ENCODE peak calls at places on chromosomes 13 and 19, in nine cellular contexts. N, E, O, H, J, M, B, Q and L are unnamed samples.

GRCh38 chr19:46529622-46530451 is 34.2 kb upstream of the PNMA8B start:
- DNase-seq in E (peak; percentile 81), Q (no peak), M (peak; percentile 32), N (peak; percentile 68), H (peak; percentile 59), B (peak; percentile 72), J (peak; percentile 54), O (peak; percentile 78), L (peak; percentile 84)

GRCh38 chr13:95516492-95516891 is 36.0 kb upstream of the CLDN10 start:
- DNase-seq in J (no peak), O (no peak), N (no peak), M (no peak), H (no peak), E (no peak), Q (no peak), B (no peak), L (no peak)

GRCh38 chr13:25630327-25630726 is 258.6 kb downstream of the ATP8A2 start:
- DNase-seq in B (no peak), N (no peak), E (no peak), M (no peak), H (no peak), O (no peak), J (no peak), Q (no peak), L (no peak)

GRCh38 chr19:18723871-18724377 is 40.4 kb downstream of the CRTC1 start:
- DNase-seq in J (no peak), N (no peak), H (no peak), E (no peak), O (no peak), B (no peak), M (peak; percentile 45), Q (no peak), L (no peak)

GRCh38 chr13:31056650-31057275 is 104.9 kb downstream of the HSPH1 start:
- DNase-seq in H (no peak), O (no peak), Q (no peak), M (no peak), E (no peak), N (no peak), B (no peak), J (no peak), L (no peak)

GRCh38 chr13:61414686-61415664 is 674 bp downstream of the PCDH20 start:
- DNase-seq in N (no peak), M (peak; percentile 29), Q (peak; percentile 29), E (no peak), J (peak; percentile 71), O (no peak), H (peak; percentile 87), B (peak; percentile 85), L (peak; percentile 76)

GRCh38 chr19:29579308-29579910 is 26.7 kb upstream of the POP4 start:
- DNase-seq in O (no peak), Q (no peak), H (no peak), B (no peak), E (no peak), J (no peak), M (no peak), N (no peak), L (peak; percentile 9)

GRCh38 chr13:46202188-46202795 is 9.4 kb upstream of the LRRC63 start:
- DNase-seq in E (no peak), N (no peak), O (no peak), M (no peak), J (no peak), B (no peak), H (no peak), Q (no peak), L (no peak)

GRCh38 chr13:33191425-33192221 is 93.9 kb downstream of the STARD13 start:
- DNase-seq in M (no peak), J (no peak), Q (no peak), E (no peak), B (peak; percentile 70), H (peak; percentile 84), N (no peak), O (no peak), L (no peak)

GRCh38 chr19:17234911-17235617 is 9.0 kb downstream of the OCEL1 start:
- DNase-seq in O (no peak), Q (peak; percentile 35), B (peak; percentile 55), N (peak; percentile 40), E (peak; percentile 79), M (peak; percentile 30), H (no peak), J (no peak), L (no peak)

GRCh38 chr13:111372651-111373425 is 52.4 kb downstream of the TEX29 start:
- DNase-seq in B (no peak), N (no peak), Q (no peak), M (no peak), E (no peak), O (no peak), J (no peak), H (no peak), L (no peak)

GRCh38 chr19:35766571-35767104 is 8.7 kb downstream of the PROSER3 start:
- DNase-seq in E (no peak), O (no peak), H (no peak), N (no peak), J (no peak), Q (no peak), M (no peak), B (no peak), L (no peak)

GRCh38 chr19:398719-399118 is 10.2 kb downstream of the C2CD4C start:
- DNase-seq in N (no peak), M (no peak), Q (no peak), H (no peak), O (no peak), J (no peak), B (no peak), E (no peak), L (no peak)

GRCh38 chr19:29819986-29820385 is 8.2 kb downstream of the CCNE1 start:
- DNase-seq in Q (no peak), J (no peak), M (no peak), B (no peak), O (no peak), H (no peak), N (no peak), E (no peak), L (no peak)

GRCh38 chr13:25170554-25171107 is 1.5 kb downstream of the AMER2 start:
- DNase-seq in N (no peak), Q (peak; percentile 49), O (no peak), J (no peak), M (no peak), E (peak; percentile 52), B (no peak), H (no peak), L (peak; percentile 56)

GRCh38 chr13:87821512-87821911 is 150.3 kb downstream of the SLITRK5 start:
- DNase-seq in E (no peak), N (no peak), J (no peak), B (no peak), M (no peak), H (peak; percentile 6), O (no peak), Q (no peak), L (no peak)

GRCh38 chr13:25018729-25019115 is 77.2 kb upstream of the PABPC3 start:
- DNase-seq in O (no peak), J (no peak), B (no peak), N (no peak), E (no peak), H (no peak), Q (no peak), M (no peak), L (no peak)

GRCh38 chr19:49133621-49134454 is 14.5 kb downstream of the PPFIA3 start:
- DNase-seq in Q (no peak), O (peak; percentile 87), J (no peak), N (no peak), H (peak; percentile 57), M (no peak), B (no peak), E (peak; percentile 70), L (no peak)

GRCh38 chr13:100356889-100357288 is 231.7 kb downstream of the GGACT start:
- DNase-seq in B (no peak), N (no peak), J (no peak), E (no peak), O (peak; percentile 5), H (no peak), M (no peak), Q (no peak), L (no peak)

GRCh38 chr13:45327253-45327954 is 13.6 kb downstream of the TPT1 start:
- DNase-seq in N (no peak), M (no peak), O (no peak), B (no peak), Q (no peak), J (no peak), E (no peak), H (no peak), L (no peak)

GRCh38 chr13:84844473-84844872 is 954.7 kb downstream of the SLITRK6 start:
- DNase-seq in J (peak; percentile 42), E (peak; percentile 3), M (no peak), B (no peak), N (no peak), Q (peak; percentile 0), H (peak; percentile 23), O (no peak), L (no peak)

GRCh38 chr13:90436697-90437096 is 910.8 kb upstream of the MIR17HG start:
- DNase-seq in N (no peak), O (no peak), J (no peak), H (no peak), Q (no peak), B (no peak), M (no peak), E (no peak), L (no peak)

GRCh38 chr13:30743319-30744055 is 8.1 kb downstream of the ALOX5AP start:
- DNase-seq in N (no peak), O (peak; percentile 89), M (no peak), J (peak; percentile 24), E (no peak), Q (no peak), B (no peak), H (peak; percentile 99), L (no peak)

GRCh38 chr13:27820524-27821482 is 28.5 kb downstream of the GSX1 start:
- DNase-seq in B (no peak), M (no peak), H (no peak), Q (no peak), N (no peak), E (no peak), O (no peak), J (no peak), L (no peak)

GRCh38 chr13:32229443-32229842 is 85.7 kb downstream of the ZAR1L start:
- DNase-seq in O (no peak), Q (peak; percentile 57), E (no peak), B (no peak), H (no peak), M (peak; percentile 55), N (no peak), J (no peak), L (no peak)

GRCh38 chr13:32224916-32225315 is 90.2 kb downstream of the ZAR1L start:
- DNase-seq in N (no peak), B (no peak), J (no peak), O (no peak), H (no peak), E (no peak), M (no peak), Q (no peak), L (no peak)

GRCh38 chr13:99153219-99153618 is 47.4 kb upstream of the UBAC2 start:
- DNase-seq in Q (no peak), O (no peak), N (no peak), E (no peak), M (no peak), J (no peak), H (no peak), B (no peak), L (no peak)

GRCh38 chr19:39325778-39326680 is 5.4 kb upstream of the LRFN1 start:
- DNase-seq in J (no peak), O (peak; percentile 36), Q (no peak), M (no peak), E (no peak), N (no peak), B (peak; percentile 49), H (no peak), L (no peak)